ENCODE peak calls at places on chromosomes 4 and X, in six cellular contexts. One of them, this sample, is unnamed.

GRCh38 chr4:168558587-168558986 is 61.7 kb downstream of the PALLD start:
- DNase-seq in tibial artery: no peak
- DNase-seq in cardiac fibroblast: peak
- DNase-seq in activated naive CD8-positive, alpha-beta T cell treated with anti-CD3 and anti-CD28 coated beads, Interleukin-2, amount 50 U/mL, for 16 hours: no peak
- DNase-seq in colonic mucosa: no peak
- DNase-seq in GM20000: no peak
- DNase-seq in this sample: no peak

GRCh38 chr4:125703443-125703842 is 388.7 kb downstream of the FAT4 start:
- DNase-seq in GM20000: no peak
- DNase-seq in cardiac fibroblast: peak
- DNase-seq in activated naive CD8-positive, alpha-beta T cell treated with anti-CD3 and anti-CD28 coated beads, Interleukin-2, amount 50 U/mL, for 16 hours: no peak
- DNase-seq in colonic mucosa: no peak
- DNase-seq in tibial artery: no peak
- DNase-seq in this sample: peak

GRCh38 chrX:81120936-81121351 is 80.8 kb downstream of the HMGN5 start:
- DNase-seq in activated naive CD8-positive, alpha-beta T cell treated with anti-CD3 and anti-CD28 coated beads, Interleukin-2, amount 50 U/mL, for 16 hours: no peak
- DNase-seq in cardiac fibroblast: peak
- DNase-seq in GM20000: peak
- DNase-seq in tibial artery: peak
- DNase-seq in colonic mucosa: peak
- DNase-seq in this sample: peak

GRCh38 chrX:41468647-41469323 is 21.6 kb downstream of the NYX start:
- DNase-seq in cardiac fibroblast: peak
- DNase-seq in colonic mucosa: no peak
- DNase-seq in tibial artery: no peak
- DNase-seq in activated naive CD8-positive, alpha-beta T cell treated with anti-CD3 and anti-CD28 coated beads, Interleukin-2, amount 50 U/mL, for 16 hours: no peak
- DNase-seq in GM20000: no peak
- DNase-seq in this sample: peak

GRCh38 chr4:70734971-70735370 is 13.2 kb downstream of the RUFY3 start:
- DNase-seq in colonic mucosa: no peak
- DNase-seq in tibial artery: no peak
- DNase-seq in GM20000: no peak
- DNase-seq in cardiac fibroblast: no peak
- DNase-seq in activated naive CD8-positive, alpha-beta T cell treated with anti-CD3 and anti-CD28 coated beads, Interleukin-2, amount 50 U/mL, for 16 hours: no peak
- DNase-seq in this sample: peak

GRCh38 chr4:125123710-125124109 is 191.0 kb upstream of the FAT4 start:
- DNase-seq in activated naive CD8-positive, alpha-beta T cell treated with anti-CD3 and anti-CD28 coated beads, Interleukin-2, amount 50 U/mL, for 16 hours: no peak
- DNase-seq in colonic mucosa: no peak
- DNase-seq in cardiac fibroblast: no peak
- DNase-seq in tibial artery: no peak
- DNase-seq in GM20000: no peak
- DNase-seq in this sample: peak

GRCh38 chr4:52560844-52561280 is 98.2 kb downstream of the USP46 start:
- DNase-seq in colonic mucosa: no peak
- DNase-seq in activated naive CD8-positive, alpha-beta T cell treated with anti-CD3 and anti-CD28 coated beads, Interleukin-2, amount 50 U/mL, for 16 hours: no peak
- DNase-seq in tibial artery: no peak
- DNase-seq in cardiac fibroblast: peak
- DNase-seq in GM20000: no peak
- DNase-seq in this sample: no peak

GRCh38 chr4:143083811-143084472 is 100.8 kb upstream of the USP38 start:
- DNase-seq in cardiac fibroblast: peak
- DNase-seq in colonic mucosa: no peak
- DNase-seq in tibial artery: no peak
- DNase-seq in GM20000: no peak
- DNase-seq in activated naive CD8-positive, alpha-beta T cell treated with anti-CD3 and anti-CD28 coated beads, Interleukin-2, amount 50 U/mL, for 16 hours: no peak
- DNase-seq in this sample: no peak

GRCh38 chr4:157804986-157805385 is 367.8 kb downstream of the GASK1B start:
- DNase-seq in GM20000: no peak
- DNase-seq in activated naive CD8-positive, alpha-beta T cell treated with anti-CD3 and anti-CD28 coated beads, Interleukin-2, amount 50 U/mL, for 16 hours: no peak
- DNase-seq in cardiac fibroblast: peak
- DNase-seq in tibial artery: no peak
- DNase-seq in colonic mucosa: no peak
- DNase-seq in this sample: peak

This sample was measured in fibroblast of villous mesenchyme.